ENCODE peak calls at places on chromosomes 1 and 21, in nine cellular contexts. E is tibial artery; D is PC-3; Y is CD8-positive, alpha-beta T cell; G is neural progenitor cell; L is Peyer's patch; A is right atrium auricular region; X is GM23248; U is iPS DF 6.9. M is an unnamed sample.

GRCh38 chr1:67791686-67792475 is 41.4 kb downstream of the GNG12 start:
- DNase-seq in E (no peak), D (peak; percentile 86), Y (no peak), G (no peak), L (no peak), A (no peak), X (peak; percentile 94), U (no peak), M (no peak)

GRCh38 chr1:186859995-186860394 is 31.2 kb downstream of the PLA2G4A start:
- DNase-seq in E (no peak), D (no peak), Y (no peak), G (no peak), L (no peak), A (no peak), X (no peak), U (no peak), M (no peak)

GRCh38 chr1:3732747-3733602 is 19.3 kb upstream of the CCDC27 start:
- DNase-seq in E (no peak), D (no peak), Y (no peak), G (peak; percentile 33), L (no peak), A (no peak), X (peak; percentile 53), U (no peak), M (no peak)

GRCh38 chr21:38223893-38224540 is 32.8 kb upstream of the KCNJ15 start:
- DNase-seq in E (no peak), D (peak; percentile 22), Y (no peak), G (peak; percentile 42), L (no peak), A (no peak), X (no peak), U (peak; percentile 29), M (peak; percentile 51)

GRCh38 chr21:15015622-15016471 is 49.0 kb downstream of the NRIP1 start:
- DNase-seq in E (no peak), D (peak; percentile 79), Y (no peak), G (no peak), L (no peak), A (no peak), X (peak; percentile 95), U (no peak), M (no peak)

GRCh38 chr1:156959414-156959813 is 39.0 kb downstream of the LRRC71 start:
- DNase-seq in E (no peak), D (no peak), Y (no peak), G (no peak), L (no peak), A (no peak), X (no peak), U (no peak), M (no peak)

GRCh38 chr1:188027613-188028012 is 1198.9 kb downstream of the PLA2G4A start:
- DNase-seq in E (no peak), D (peak; percentile 79), Y (no peak), G (no peak), L (no peak), A (no peak), X (peak; percentile 73), U (no peak), M (no peak)

GRCh38 chr1:19941121-19941520 is 17.7 kb upstream of the PLA2G2E start:
- DNase-seq in E (no peak), D (no peak), Y (no peak), G (no peak), L (no peak), A (no peak), X (no peak), U (no peak), M (no peak)

GRCh38 chr1:22264464-22265330 is 121.8 kb upstream of the WNT4 start:
- DNase-seq in E (no peak), D (no peak), Y (no peak), G (peak; percentile 78), L (no peak), A (no peak), X (no peak), U (no peak), M (no peak)

GRCh38 chr1:60732977-60733401 is 349.4 kb upstream of the NFIA start:
- DNase-seq in E (no peak), D (no peak), Y (no peak), G (no peak), L (no peak), A (no peak), X (no peak), U (no peak), M (no peak)

GRCh38 chr21:34980423-34981115 is 68.5 kb downstream of the RUNX1 start:
- DNase-seq in E (no peak), D (no peak), Y (no peak), G (no peak), L (no peak), A (no peak), X (peak; percentile 40), U (no peak), M (no peak)
- H3K4me1 ChIP-seq in E (no peaks in the 10 kb centered on the region), D (peaks cover 30% of the 10 kb centered on the region), Y (peaks cover 44% of the 10 kb centered on the region), G (no peaks in the 10 kb centered on the region), L (no peaks in the 10 kb centered on the region), A (no peaks in the 10 kb centered on the region), X (peaks cover 27% of the 10 kb centered on the region), U (no peaks in the 10 kb centered on the region), M (peaks cover 13% of the 10 kb centered on the region)

GRCh38 chr21:45299864-45300785 is 12.4 kb upstream of the POFUT2 start:
- DNase-seq in E (peak; percentile 66), D (no peak), Y (no peak), G (no peak), L (peak; percentile 44), A (no peak), X (no peak), U (no peak), M (no peak)
- H3K4me1 ChIP-seq in E (peaks cover 35% of the 10 kb centered on the region), D (peaks cover 18% of the 10 kb centered on the region), Y (peaks cover 38% of the 10 kb centered on the region), G (peaks cover 9% of the 10 kb centered on the region), L (no peaks in the 10 kb centered on the region), A (peaks cover 53% of the 10 kb centered on the region), X (peaks cover 13% of the 10 kb centered on the region), U (no peaks in the 10 kb centered on the region), M (no peaks in the 10 kb centered on the region)

DNA sequence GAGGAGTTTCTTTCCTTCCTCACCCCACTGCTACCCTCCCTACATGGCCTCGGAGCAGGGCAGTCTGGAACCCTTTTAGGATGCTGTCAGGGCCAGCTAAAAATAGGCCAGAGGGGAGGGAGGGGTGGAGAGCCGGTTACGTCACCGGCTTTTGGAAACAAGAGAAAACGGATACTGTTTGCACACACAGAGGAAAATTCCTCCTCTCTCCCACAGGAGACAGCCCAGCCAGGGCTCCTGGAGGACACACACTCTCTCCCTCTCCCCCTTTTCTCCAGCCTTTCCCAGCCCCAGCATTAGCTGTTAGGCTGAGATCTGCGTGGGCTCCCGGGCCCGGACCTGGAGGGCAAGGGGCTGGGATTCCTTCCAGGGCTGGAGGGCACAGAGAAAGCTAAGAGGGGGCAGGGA is 20.0 kb upstream of the ALDH4A1 start:
- DNase-seq in E (peak; percentile 94), D (peak; percentile 84), Y (no peak), G (peak; percentile 58), L (peak; percentile 73), A (peak; percentile 95), X (peak; percentile 95), U (no peak), M (no peak)
- H3K4me1 ChIP-seq in E (peaks cover 52% of the 10 kb centered on the region), D (peaks cover 54% of the 10 kb centered on the region), Y (peaks cover 52% of the 10 kb centered on the region), G (peaks cover 14% of the 10 kb centered on the region), L (peaks cover 10% of the 10 kb centered on the region), A (peaks cover 54% of the 10 kb centered on the region), X (peaks cover 42% of the 10 kb centered on the region), U (peaks cover 6% of the 10 kb centered on the region), M (peaks cover 9% of the 10 kb centered on the region)

GRCh38 chr1:43069481-43070050 is 102.5 kb downstream of the EBNA1BP2 start:
- DNase-seq in E (no peak), D (no peak), Y (no peak), G (peak; percentile 34), L (no peak), A (no peak), X (no peak), U (no peak), M (no peak)
- H3K4me1 ChIP-seq in E (peaks cover 13% of the 10 kb centered on the region), D (no peaks in the 10 kb centered on the region), Y (peaks cover 15% of the 10 kb centered on the region), G (peaks cover 22% of the 10 kb centered on the region), L (peaks cover 9% of the 10 kb centered on the region), A (peaks cover 12% of the 10 kb centered on the region), X (no peaks in the 10 kb centered on the region), U (peaks cover 6% of the 10 kb centered on the region), M (peaks cover 4% of the 10 kb centered on the region)

GRCh38 chr1:25799758-25800537 is at the start of gene SELENON:
- DNase-seq in E (peak; percentile 86), D (peak; percentile 39), Y (no peak), G (peak; percentile 90), L (peak; percentile 77), A (peak; percentile 70), X (peak; percentile 66), U (no peak), M (peak; percentile 46)
- H3K4me1 ChIP-seq in E (peaks cover 50% of the 10 kb centered on the region), D (peaks cover 16% of the 10 kb centered on the region), Y (peaks cover 67% of the 10 kb centered on the region), G (peaks cover 38% of the 10 kb centered on the region), L (peaks cover 6% of the 10 kb centered on the region), A (peaks cover 52% of the 10 kb centered on the region), X (peaks cover 15% of the 10 kb centered on the region), U (no peaks in the 10 kb centered on the region), M (peaks cover 20% of the 10 kb centered on the region)

M was measured in Karpas-422.